ENCODE peak calls at places on chromosomes 3 and 15, in four cellular contexts. G is hippocampal formation, I is NCI-H774, M is hepatocyte. V is an unnamed sample.

GRCh38 chr3:107994954-107995715 is 95.7 kb downstream of the CD47 start:
- DNase-seq in G (no peak), I (no peak), M (no peak), V (no peak)

GRCh38 chr15:66764067-66764428 is 62.0 kb downstream of the SMAD6 start:
- DNase-seq in G (no peak), I (no peak), M (no peak), V (no peak)

GRCh38 chr3:180277036-180277435 is 240.3 kb upstream of the PEX5L start:
- DNase-seq in G (no peak), I (no peak), M (peak), V (no peak)

GRCh38 chr3:61901481-61901880 is 340.1 kb downstream of the PTPRG start:
- DNase-seq in G (no peak), I (no peak), M (no peak), V (no peak)

GRCh38 chr3:109685084-109686079 is 348.0 kb upstream of the DPPA4 start:
- DNase-seq in G (no peak), I (no peak), M (peak), V (peak)

GRCh38 chr3:4746241-4746958 is 232.8 kb upstream of the BHLHE40 start:
- DNase-seq in G (no peak), I (no peak), M (no peak), V (no peak)

GRCh38 chr3:46663611-46664135 is 29.8 kb downstream of the ALS2CL start:
- DNase-seq in G (no peak), I (peak), M (peak), V (no peak)

GRCh38 chr3:87553058-87553457 is 276.7 kb upstream of the POU1F1 start:
- DNase-seq in G (no peak), I (no peak), M (peak), V (no peak)

GRCh38 chr15:71314956-71315537 is 199.8 kb downstream of the THSD4 start:
- DNase-seq in G (no peak), I (no peak), M (no peak), V (no peak)

GRCh38 chr3:178044320-178044719 is 491.9 kb upstream of the KCNMB2 start:
- DNase-seq in G (no peak), I (no peak), M (no peak), V (no peak)

GRCh38 chr3:13123765-13124164 is 50.5 kb upstream of the IQSEC1 start:
- DNase-seq in G (no peak), I (no peak), M (no peak), V (no peak)

GRCh38 chr3:62559831-62560445 is 186.6 kb upstream of the FEZF2 start:
- DNase-seq in G (no peak), I (no peak), M (peak), V (no peak)

GRCh38 chr15:81023483-81024264 is 23.0 kb downstream of the TLNRD1 start:
- DNase-seq in G (peak), I (no peak), M (no peak), V (peak)

GRCh38 chr3:127002195-127003174 is 19.6 kb downstream of the PLXNA1 start:
- DNase-seq in G (peak), I (no peak), M (peak), V (peak)

GRCh38 chr3:184236636-184237035 is 7.3 kb downstream of the VWA5B2 start:
- DNase-seq in G (no peak), I (no peak), M (no peak), V (no peak)

V was measured in left ventricle myocardium inferior.